ENCODE peak calls at places on chromosomes 2 and 18, in five cellular contexts. One of them, this sample, is unnamed. For H3K36me3, the result is how much of the 10 kb centered on the place peaks cover.

GRCh38 chr18:54961016-54961423 is 1.8 kb upstream of the CCDC68 start:
- DNase-seq in heart left ventricle: no peak
- DNase-seq in uterus: no peak
- DNase-seq in OCI-LY7: no peak
- DNase-seq in GM06990: peak
- DNase-seq in this sample: no peak

GRCh38 chr18:5066380-5066977 is 130.6 kb downstream of the AKAIN1 start:
- DNase-seq in uterus: no peak
- DNase-seq in OCI-LY7: peak
- DNase-seq in GM06990: no peak
- DNase-seq in heart left ventricle: no peak
- DNase-seq in this sample: no peak

GRCh38 chr18:77254711-77255110 is 5.1 kb downstream of the GALR1 start:
- DNase-seq in GM06990: no peak
- DNase-seq in OCI-LY7: no peak
- DNase-seq in heart left ventricle: no peak
- DNase-seq in uterus: no peak
- DNase-seq in this sample: no peak

GRCh38 chr2:174527101-174527721 is 40.4 kb upstream of the GPR155 start:
- DNase-seq in heart left ventricle: no peak
- DNase-seq in OCI-LY7: no peak
- DNase-seq in uterus: no peak
- DNase-seq in GM06990: no peak
- DNase-seq in this sample: no peak

GRCh38 chr2:637406-637776 is 39.8 kb downstream of the TMEM18 start:
- DNase-seq in GM06990: no peak
- DNase-seq in heart left ventricle: no peak
- DNase-seq in OCI-LY7: no peak
- DNase-seq in uterus: no peak
- DNase-seq in this sample: peak

GRCh38 chr2:72367530-72368225 is 220.0 kb upstream of the CYP26B1 start:
- DNase-seq in heart left ventricle: peak
- DNase-seq in OCI-LY7: no peak
- DNase-seq in GM06990: no peak
- DNase-seq in uterus: no peak
- DNase-seq in this sample: peak

GRCh38 chr18:48711651-48712486 is 173.0 kb downstream of the CTIF start:
- DNase-seq in uterus: peak
- DNase-seq in GM06990: no peak
- DNase-seq in OCI-LY7: peak
- DNase-seq in heart left ventricle: peak
- DNase-seq in this sample: no peak

GRCh38 chr18:56202567-56203136 is 435.7 kb downstream of the TXNL1 start:
- DNase-seq in OCI-LY7: no peak
- DNase-seq in GM06990: no peak
- DNase-seq in heart left ventricle: no peak
- DNase-seq in uterus: no peak
- DNase-seq in this sample: no peak

GRCh38 chr2:168658706-168659105 is 143.7 kb upstream of the NOSTRIN start:
- DNase-seq in GM06990: no peak
- DNase-seq in heart left ventricle: no peak
- DNase-seq in OCI-LY7: no peak
- DNase-seq in uterus: no peak
- DNase-seq in this sample: no peak

GRCh38 chr2:99488999-99489757 is 639 bp downstream of the REV1 start:
- DNase-seq in GM06990: peak
- DNase-seq in OCI-LY7: peak
- DNase-seq in uterus: peak
- DNase-seq in heart left ventricle: peak
- DNase-seq in this sample: peak

GRCh38 chr2:133138693-133139092 is 429.6 kb downstream of the NCKAP5 start:
- DNase-seq in OCI-LY7: no peak
- DNase-seq in heart left ventricle: no peak
- DNase-seq in uterus: no peak
- DNase-seq in GM06990: no peak
- DNase-seq in this sample: no peak

GRCh38 chr2:68715353-68716041 is 19.1 kb upstream of the ARHGAP25 start:
- DNase-seq in heart left ventricle: peak
- DNase-seq in GM06990: no peak
- DNase-seq in uterus: peak
- DNase-seq in OCI-LY7: peak
- DNase-seq in this sample: peak

GRCh38 chr18:58190842-58191530 is 147.0 kb downstream of the NEDD4L start:
- DNase-seq in GM06990: no peak
- DNase-seq in heart left ventricle: no peak
- DNase-seq in uterus: no peak
- DNase-seq in OCI-LY7: no peak
- DNase-seq in this sample: no peak

GRCh38 chr2:47664817-47665216 is 118.1 kb upstream of the MSH6 start:
- DNase-seq in GM06990: no peak
- DNase-seq in heart left ventricle: no peak
- DNase-seq in uterus: no peak
- DNase-seq in OCI-LY7: peak
- DNase-seq in this sample: no peak

GRCh38 chr18:54801374-54801773 is 26.9 kb upstream of the RAB27B start:
- DNase-seq in GM06990: no peak
- DNase-seq in OCI-LY7: no peak
- DNase-seq in heart left ventricle: no peak
- DNase-seq in uterus: no peak
- DNase-seq in this sample: no peak

GRCh38 chr18:78861706-78862105 is 117.9 kb upstream of the SALL3 start:
- DNase-seq in heart left ventricle: no peak
- DNase-seq in OCI-LY7: no peak
- DNase-seq in uterus: no peak
- DNase-seq in GM06990: no peak
- DNase-seq in this sample: no peak

GRCh38 chr2:236353594-236353942 is 89.4 kb upstream of the ASB18 start:
- DNase-seq in uterus: no peak
- DNase-seq in OCI-LY7: no peak
- DNase-seq in GM06990: no peak
- DNase-seq in heart left ventricle: no peak
- DNase-seq in this sample: no peak

GRCh38 chr18:43350176-43350575 is 72.9 kb upstream of the SYT4 start:
- DNase-seq in heart left ventricle: no peak
- DNase-seq in uterus: no peak
- DNase-seq in GM06990: no peak
- DNase-seq in OCI-LY7: no peak
- DNase-seq in this sample: no peak

GRCh38 chr2:218166791-218167190 is at the start of gene CXCR1:
- DNase-seq in GM06990: no peak
- DNase-seq in OCI-LY7: peak
- DNase-seq in heart left ventricle: no peak
- DNase-seq in uterus: no peak
- DNase-seq in this sample: no peak

GRCh38 chr18:45805551-45805950 is 19.9 kb upstream of the SIGLEC15 start:
- DNase-seq in OCI-LY7: no peak
- DNase-seq in heart left ventricle: no peak
- DNase-seq in uterus: no peak
- DNase-seq in GM06990: no peak
- DNase-seq in this sample: no peak
- H3K36me3 ChIP-seq in OCI-LY7: under half
- H3K36me3 ChIP-seq in heart left ventricle: under half
- H3K36me3 ChIP-seq in uterus: under half
- H3K36me3 ChIP-seq in GM06990: under half
- H3K36me3 ChIP-seq in this sample: under half

GRCh38 chr18:35780937-35781336 is 191.5 kb upstream of the RMP24 start:
- DNase-seq in uterus: no peak
- DNase-seq in OCI-LY7: no peak
- DNase-seq in heart left ventricle: no peak
- DNase-seq in GM06990: no peak
- DNase-seq in this sample: no peak
- TF ChIP-seq CTCF in uterus: no peak
- TF ChIP-seq CTCF in OCI-LY7: no peak
- TF ChIP-seq CTCF in heart left ventricle: no peak
- TF ChIP-seq CTCF in GM06990: no peak
- TF ChIP-seq CTCF in this sample: no peak

DNA sequence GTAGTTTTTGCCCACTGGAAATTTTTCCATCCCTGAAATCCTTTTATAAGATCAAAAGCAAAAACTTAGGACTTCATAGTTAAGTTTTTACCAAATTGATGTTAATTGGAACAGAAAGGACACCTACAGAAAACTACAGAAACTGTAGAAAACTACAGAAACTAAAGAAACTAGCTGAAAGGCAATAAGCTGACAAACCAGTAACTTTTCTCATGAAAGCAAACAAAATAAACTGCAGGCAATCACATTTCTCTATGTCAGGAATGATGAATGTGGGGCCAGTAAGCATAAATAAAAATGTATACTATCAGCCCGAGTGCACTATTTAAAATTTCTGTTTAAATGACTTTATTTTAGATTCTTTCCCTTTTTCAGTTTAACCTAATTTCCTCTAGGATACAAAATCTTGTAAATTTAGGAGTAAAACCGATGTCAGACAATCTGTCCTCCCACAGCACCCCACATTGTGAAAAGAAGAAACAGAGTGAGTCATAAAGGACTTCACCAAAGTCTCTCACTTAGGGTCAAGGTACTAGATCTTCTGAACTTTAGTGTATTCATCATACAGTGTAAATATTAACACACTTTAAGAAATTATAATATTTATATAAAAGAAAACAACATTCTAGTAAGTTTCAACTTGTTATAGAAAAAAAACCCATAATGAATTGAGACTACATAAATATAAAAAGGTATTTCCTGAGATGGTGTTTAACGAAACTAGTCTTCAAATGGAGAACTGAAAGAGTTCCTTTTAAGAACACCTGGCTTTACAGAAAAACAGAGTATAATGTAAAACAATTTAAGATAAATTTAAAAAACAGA is 46.6 kb downstream of the USP40 start:
- DNase-seq in uterus: no peak
- DNase-seq in heart left ventricle: no peak
- DNase-seq in OCI-LY7: peak
- DNase-seq in GM06990: peak
- DNase-seq in this sample: no peak
- H3K4me3 ChIP-seq in uterus: no peak
- H3K4me3 ChIP-seq in heart left ventricle: no peak
- H3K4me3 ChIP-seq in OCI-LY7: peak
- H3K4me3 ChIP-seq in GM06990: no peak
- H3K4me3 ChIP-seq in this sample: no peak

GRCh38 chr18:3816601-3817363 is 366.8 kb downstream of the TGIF1 start:
- DNase-seq in GM06990: no peak
- DNase-seq in uterus: peak
- DNase-seq in OCI-LY7: no peak
- DNase-seq in heart left ventricle: no peak
- DNase-seq in this sample: no peak
- H3K36me3 ChIP-seq in GM06990: under half
- H3K36me3 ChIP-seq in uterus: under half
- H3K36me3 ChIP-seq in OCI-LY7: under half
- H3K36me3 ChIP-seq in heart left ventricle: under half
- H3K36me3 ChIP-seq in this sample: under half

GRCh38 chr2:181891966-181892794 is 650 bp downstream of the ITPRID2 start:
- DNase-seq in uterus: peak
- DNase-seq in OCI-LY7: peak
- DNase-seq in GM06990: peak
- DNase-seq in heart left ventricle: peak
- DNase-seq in this sample: peak
- TF ChIP-seq CTCF in uterus: no peak
- TF ChIP-seq CTCF in OCI-LY7: peak
- TF ChIP-seq CTCF in GM06990: peak
- TF ChIP-seq CTCF in heart left ventricle: no peak
- TF ChIP-seq CTCF in this sample: no peak

GRCh38 chr2:43831438-43832294 is 7.0 kb downstream of the ABCG5 start:
- DNase-seq in heart left ventricle: no peak
- DNase-seq in uterus: no peak
- DNase-seq in GM06990: no peak
- DNase-seq in OCI-LY7: no peak
- DNase-seq in this sample: no peak
- H3K4me3 ChIP-seq in heart left ventricle: peak
- H3K4me3 ChIP-seq in uterus: peak
- H3K4me3 ChIP-seq in GM06990: no peak
- H3K4me3 ChIP-seq in OCI-LY7: no peak
- H3K4me3 ChIP-seq in this sample: peak